ENCODE peak calls at places on chromosomes 1 and 21, in four cellular contexts. P is heart left ventricle, E is brain microvascular endothelial cell, O is GM12865. U is an unnamed sample.

GRCh38 chr1:179953974-179954493 is 576 bp upstream of the CEP350 start:
- DNase-seq in O (peak; percentile 78), E (peak; percentile 43), P (peak; percentile 8), U (peak; percentile 35)

GRCh38 chr1:12078938-12079861 is 16.1 kb downstream of the TNFRSF8 start:
- DNase-seq in E (peak; percentile 43), O (peak; percentile 90), P (no peak), U (peak; percentile 79)

GRCh38 chr1:101244842-101245574 is 8.2 kb downstream of the S1PR1 start:
- DNase-seq in O (no peak), E (no peak), P (no peak), U (no peak)

GRCh38 chr1:151779852-151780251 is 10.4 kb downstream of the TDRKH start:
- DNase-seq in E (no peak), O (no peak), P (no peak), U (no peak)

GRCh38 chr1:168469690-168470089 is 74.1 kb downstream of the XCL2 start:
- DNase-seq in O (peak; percentile 19), P (peak; percentile 68), E (peak; percentile 66), U (no peak)

GRCh38 chr1:21260405-21261129 is 29.7 kb downstream of the ECE1 start:
- DNase-seq in P (no peak), O (no peak), E (no peak), U (no peak)

GRCh38 chr1:203636306-203636705 is 9.7 kb downstream of the ATP2B4 start:
- DNase-seq in P (no peak), E (no peak), O (no peak), U (no peak)

GRCh38 chr1:234270581-234271242 is 102.5 kb upstream of the COA6 start:
- DNase-seq in E (no peak), P (no peak), O (peak; percentile 8), U (no peak)

GRCh38 chr1:9100471-9101043 is 28.3 kb downstream of the GPR157 start:
- DNase-seq in E (peak; percentile 49), O (no peak), P (no peak), U (peak; percentile 6)

GRCh38 chr1:100400332-100400933 is 48.1 kb downstream of the CDC14A start:
- DNase-seq in P (peak; percentile 52), E (no peak), O (peak; percentile 55), U (peak; percentile 26)

GRCh38 chr1:201527879-201528278 is 11.0 kb upstream of the NAV1 start:
- DNase-seq in E (no peak), P (no peak), O (no peak), U (no peak)

GRCh38 chr1:31625561-31626272 is 8.2 kb downstream of the HCRTR1 start:
- DNase-seq in E (peak; percentile 55), P (no peak), O (no peak), U (no peak)

GRCh38 chr1:11645670-11646265 is 8.5 kb downstream of the FBXO2 start:
- DNase-seq in P (peak; percentile 73), E (peak; percentile 60), O (peak; percentile 78), U (peak; percentile 75)

GRCh38 chr1:15696956-15697521 is 12.9 kb downstream of the PLEKHM2 start:
- DNase-seq in O (peak; percentile 93), E (no peak), P (no peak), U (peak; percentile 84)

GRCh38 chr1:8198522-8198921 is 119.4 kb upstream of the SLC45A1 start:
- DNase-seq in E (no peak), P (no peak), O (no peak), U (no peak)

GRCh38 chr1:1098656-1099425 is 17.0 kb downstream of the C1orf159 start:
- DNase-seq in O (no peak), P (no peak), E (no peak), U (no peak)

GRCh38 chr21:45278156-45278911 is 9.4 kb downstream of the POFUT2 start:
- DNase-seq in E (no peak), P (no peak), O (no peak), U (no peak)

GRCh38 chr1:182299728-182300581 is 91.6 kb downstream of the GLUL start:
- DNase-seq in E (no peak), P (peak; percentile 48), O (no peak), U (no peak)

GRCh38 chr1:29399465-29399864 is 163.1 kb downstream of the PTPRU start:
- DNase-seq in O (no peak), E (no peak), P (no peak), U (no peak)

GRCh38 chr1:110288111-110288510 is 51.1 kb upstream of the RBM15 start:
- DNase-seq in P (no peak), E (no peak), O (no peak), U (no peak)

GRCh38 chr1:17885663-17886062 is 130.5 kb downstream of the ACTL8 start:
- DNase-seq in E (no peak), O (no peak), P (no peak), U (no peak)

GRCh38 chr1:171966426-171967220 is 125.3 kb downstream of the DNM3 start:
- DNase-seq in E (no peak), P (no peak), O (no peak), U (no peak)

GRCh38 chr1:241081473-241081872 is 275.5 kb downstream of the RGS7 start:
- DNase-seq in P (no peak), O (no peak), E (peak; percentile 2), U (no peak)

GRCh38 chr1:103218821-103219220 is 110.5 kb upstream of the COL11A1 start:
- DNase-seq in E (no peak), P (no peak), O (no peak), U (no peak)

GRCh38 chr1:9539829-9540550 is 725 bp downstream of the SLC25A33 start:
- DNase-seq in P (peak; percentile 50), E (peak; percentile 22), O (peak; percentile 66), U (peak; percentile 83)

GRCh38 chr1:156746716-156747631 is 4.5 kb downstream of the HDGF start:
- DNase-seq in P (peak; percentile 96), O (peak; percentile 77), E (peak; percentile 95), U (peak; percentile 78)

GRCh38 chr1:206117151-206117948 is at the start of gene AVPR1B:
- DNase-seq in P (peak; percentile 35), E (peak; percentile 5), O (no peak), U (peak; percentile 48)

GRCh38 chr1:92985101-92985500 is 23.8 kb upstream of the DIPK1A start:
- DNase-seq in O (no peak), P (no peak), E (no peak), U (no peak)

GRCh38 chr1:209768354-209768774 is 12.5 kb downstream of the TRAF3IP3 start:
- DNase-seq in E (no peak), P (no peak), O (peak; percentile 96), U (peak; percentile 79)

DNA sequence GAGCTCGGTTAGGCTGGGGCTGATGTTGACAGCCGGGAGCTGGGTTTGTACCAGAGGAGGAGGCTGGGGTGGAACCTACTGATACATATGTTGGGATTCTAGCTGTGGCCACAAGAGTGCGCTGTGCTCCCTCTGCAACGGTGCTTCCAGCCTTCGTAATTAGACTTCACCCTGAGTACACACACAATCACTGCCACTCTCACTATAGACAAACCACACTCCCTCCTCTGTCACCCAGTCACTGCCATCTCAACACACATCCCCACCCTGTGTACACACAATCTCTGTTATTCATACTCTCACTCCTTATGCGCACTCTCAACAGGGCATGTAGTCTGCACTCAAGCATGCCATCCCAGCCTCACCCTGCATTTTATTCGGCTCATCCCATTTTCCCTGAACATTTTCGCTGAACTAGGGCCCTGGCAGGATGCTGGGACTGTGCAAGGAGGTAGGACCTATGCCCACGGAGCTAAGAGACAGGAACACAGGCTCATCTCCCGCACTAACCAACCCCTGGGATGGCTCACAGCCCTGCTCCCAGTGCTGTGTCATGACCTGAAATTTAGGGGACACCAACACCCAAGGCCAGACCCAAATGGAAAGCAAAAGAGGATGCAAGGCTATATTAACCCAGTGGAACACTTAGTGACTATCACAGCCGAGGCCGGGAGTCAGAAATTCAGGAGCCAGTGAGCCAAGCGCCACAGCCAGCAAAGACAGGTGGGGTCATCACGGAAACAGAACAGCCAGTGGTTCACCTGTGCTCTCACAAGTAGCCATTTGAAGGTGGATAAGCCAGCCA is 5.7 kb downstream of the GJB3 start:
- DNase-seq in P (peak; percentile 66), O (peak; percentile 79), E (peak; percentile 76), U (peak; percentile 85)
- TF ChIP-seq CTCF in P (peak; percentile 82), O (peak; percentile 93), E (peak; percentile 94), U (peak; percentile 88)

DNA sequence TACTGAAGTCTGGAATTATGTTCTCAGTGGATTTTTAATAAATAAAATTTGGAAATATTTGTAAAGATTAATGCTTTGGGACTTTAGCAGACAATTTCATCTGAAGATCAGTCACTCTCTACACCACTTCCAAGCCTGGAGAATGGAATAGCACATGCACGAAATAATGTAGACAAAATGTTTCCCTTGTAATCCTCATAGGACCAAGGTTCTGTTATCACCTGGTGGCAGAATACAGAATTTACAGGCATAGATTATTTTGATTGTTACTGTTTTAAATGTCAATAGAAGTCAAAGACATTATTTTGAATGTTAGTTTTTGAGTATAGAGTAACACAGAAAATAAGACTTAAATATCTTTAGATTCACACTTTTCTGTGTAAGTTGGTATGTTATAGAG is 9.1 kb upstream of the ELAVL4 start:
- DNase-seq in E (no peak), P (no peak), O (no peak), U (no peak)
- TF ChIP-seq CTCF in E (no peak), P (no peak), O (no peak), U (no peak)

GRCh38 chr1:160821627-160822026 is 25.7 kb downstream of the LY9 start:
- DNase-seq in P (no peak), O (no peak), E (no peak), U (no peak)
- TF ChIP-seq CTCF in P (no peak), O (no peak), E (no peak), U (no peak)

GRCh38 chr21:37000381-37000780 is 6.1 kb upstream of the RIPPLY3 start:
- DNase-seq in O (no peak), P (no peak), E (no peak), U (no peak)
- TF ChIP-seq CTCF in O (no peak), P (no peak), E (no peak), U (no peak)

DNA sequence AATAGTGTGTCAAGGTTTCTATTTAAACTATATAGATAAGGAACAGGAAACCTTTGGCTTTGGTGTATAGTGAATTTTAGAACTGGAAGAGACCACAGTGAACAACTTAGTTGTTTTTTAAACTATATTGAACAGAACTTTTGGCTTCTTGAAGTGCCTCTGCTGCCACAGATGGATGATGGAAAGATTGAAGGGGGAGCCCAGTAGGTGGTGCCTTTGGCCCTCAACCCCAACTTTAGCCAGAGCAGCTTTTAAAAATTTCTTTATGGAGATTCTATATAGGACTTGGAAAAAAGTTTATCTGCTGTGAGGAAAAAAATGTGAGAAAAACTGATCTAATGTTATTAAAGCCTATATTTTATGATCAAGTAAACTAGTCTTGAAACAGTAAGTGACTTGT is 50.2 kb downstream of the SWT1 start:
- DNase-seq in P (no peak), E (no peak), O (no peak), U (no peak)
- TF ChIP-seq CTCF in P (no peak), E (peak; percentile 3), O (no peak), U (no peak)

DNA sequence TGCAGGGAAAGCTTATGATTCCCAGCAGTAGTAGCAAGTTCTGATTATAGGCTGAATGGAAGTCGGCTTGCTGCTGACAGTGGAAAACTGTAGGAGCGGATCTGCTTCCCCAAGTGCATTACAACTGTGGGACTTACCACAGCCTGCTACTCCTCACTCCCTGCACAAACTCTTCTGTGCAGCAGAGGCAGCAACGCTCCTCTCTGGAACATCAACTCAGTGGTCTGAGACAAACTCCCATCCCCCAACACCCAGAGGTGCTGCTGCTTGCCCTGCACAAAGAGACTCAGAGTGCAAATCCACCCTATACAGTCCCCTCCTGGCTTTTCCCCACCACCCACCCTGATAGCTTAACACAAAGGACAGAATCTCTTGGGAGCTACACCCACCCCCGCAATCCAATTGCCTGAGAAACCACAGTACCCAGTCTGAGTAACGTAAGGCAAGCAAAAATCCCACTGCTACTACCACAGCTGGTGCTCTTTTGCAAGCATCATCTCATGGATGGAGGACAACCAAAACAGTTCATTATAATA is 1455.2 kb downstream of the AMY1C start:
- DNase-seq in E (no peak), O (no peak), P (no peak), U (no peak)
- TF ChIP-seq CTCF in E (no peak), O (no peak), P (no peak), U (no peak)